ENCODE peak calls at places on chromosomes 3 and 15, in nine cellular contexts. W is DMS 273 treated with DMSO at 0.1 percent for 48 hours, B is B cell, P is activated B cell treated with CpG ODN at 0.5 μM for 24 hours, Y is kidney epithelial cell, E is NCI-H2081, M is NCI-H748 treated with DMSO at 0.1 percent for 48 hours, H is GM13976, X is T-helper 1 cell. I is an unnamed sample.

GRCh38 chr15:77499087-77499765 is 78.5 kb downstream of the HMG20A start:
- DNase-seq in W (no peak), B (no peak), P (no peak), Y (no peak), E (no peak), M (no peak), H (no peak), X (no peak), I (no peak)

GRCh38 chr3:57434041-57434440 is 110.1 kb downstream of the DNAH12 start:
- DNase-seq in W (no peak), B (peak), P (no peak), Y (peak), E (peak), M (peak), H (no peak), X (no peak), I (no peak)

GRCh38 chr15:48391950-48392349 is 60.7 kb downstream of the DUT start:
- DNase-seq in W (no peak), B (no peak), P (no peak), Y (no peak), E (no peak), M (no peak), H (no peak), X (no peak), I (no peak)

GRCh38 chr15:28456476-28457395 is 76.0 kb downstream of the GOLGA8G start:
- DNase-seq in W (no peak), B (no peak), P (no peak), Y (no peak), E (no peak), M (no peak), H (peak), X (peak), I (no peak)

GRCh38 chr3:45981321-45982038 is 14.1 kb downstream of the FYCO1 start:
- DNase-seq in W (no peak), B (no peak), P (no peak), Y (peak), E (no peak), M (no peak), H (no peak), X (no peak), I (no peak)

GRCh38 chr15:90287096-90287495 is 21.6 kb downstream of the NGRN start:
- DNase-seq in W (no peak), B (no peak), P (no peak), Y (no peak), E (no peak), M (no peak), H (no peak), X (no peak), I (no peak)

GRCh38 chr3:169227911-169228310 is 435.6 kb downstream of the MECOM start:
- DNase-seq in W (no peak), B (no peak), P (no peak), Y (no peak), E (no peak), M (no peak), H (no peak), X (no peak), I (no peak)

GRCh38 chr3:90041995-90042394 is 934.6 kb downstream of the EPHA3 start:
- DNase-seq in W (no peak), B (no peak), P (no peak), Y (no peak), E (no peak), M (no peak), H (no peak), X (no peak), I (no peak)

GRCh38 chr15:68373028-68373427 is 58.9 kb downstream of the ITGA11 start:
- DNase-seq in W (no peak), B (no peak), P (no peak), Y (no peak), E (no peak), M (no peak), H (no peak), X (no peak), I (no peak)

GRCh38 chr3:139202226-139202958 is 141.4 kb upstream of the MRPS22 start:
- DNase-seq in W (peak), B (no peak), P (no peak), Y (peak), E (no peak), M (no peak), H (peak), X (no peak), I (peak)

GRCh38 chr3:151766454-151766853 is 32.7 kb downstream of the AADACL2 start:
- DNase-seq in W (no peak), B (no peak), P (no peak), Y (no peak), E (no peak), M (no peak), H (no peak), X (no peak), I (no peak)

GRCh38 chr3:41792806-41793205 is 169.1 kb downstream of the ULK4 start:
- DNase-seq in W (no peak), B (no peak), P (no peak), Y (no peak), E (no peak), M (no peak), H (no peak), X (no peak), I (no peak)

GRCh38 chr3:27746838-27747237 is 24.7 kb upstream of the EOMES start:
- DNase-seq in W (peak), B (no peak), P (no peak), Y (no peak), E (no peak), M (no peak), H (no peak), X (no peak), I (no peak)

GRCh38 chr15:62089616-62090015 is 22.8 kb downstream of the C2CD4A start:
- DNase-seq in W (no peak), B (no peak), P (no peak), Y (no peak), E (peak), M (no peak), H (no peak), X (no peak), I (no peak)

GRCh38 chr15:80399508-80399907 is 4.7 kb upstream of the ARNT2 start:
- DNase-seq in W (no peak), B (no peak), P (no peak), Y (no peak), E (no peak), M (no peak), H (no peak), X (no peak), I (no peak)

GRCh38 chr3:140234256-140234655 is 299.3 kb downstream of the CLSTN2 start:
- DNase-seq in W (no peak), B (no peak), P (no peak), Y (no peak), E (no peak), M (no peak), H (no peak), X (no peak), I (no peak)

GRCh38 chr3:161028485-161029018 is 76.6 kb downstream of the B3GALNT1 start:
- DNase-seq in W (no peak), B (no peak), P (no peak), Y (no peak), E (peak), M (no peak), H (no peak), X (no peak), I (no peak)

GRCh38 chr3:106006001-106006400 is 137.2 kb upstream of the CBLB start:
- DNase-seq in W (no peak), B (no peak), P (no peak), Y (no peak), E (no peak), M (no peak), H (no peak), X (no peak), I (no peak)

GRCh38 chr15:67199881-67200763 is 54.3 kb downstream of the AAGAB start:
- DNase-seq in W (no peak), B (no peak), P (no peak), Y (no peak), E (no peak), M (no peak), H (no peak), X (no peak), I (no peak)

GRCh38 chr15:53836618-53837017 is 77.2 kb upstream of the WDR72 start:
- DNase-seq in W (no peak), B (no peak), P (no peak), Y (no peak), E (no peak), M (no peak), H (no peak), X (no peak), I (no peak)

GRCh38 chr3:185362850-185363661 is at the start of gene MAP3K13:
- DNase-seq in W (peak), B (peak), P (no peak), Y (peak), E (peak), M (peak), H (peak), X (peak), I (no peak)

GRCh38 chr3:188744166-188744565 is 427.6 kb upstream of the TPRG1 start:
- DNase-seq in W (no peak), B (no peak), P (no peak), Y (no peak), E (no peak), M (no peak), H (no peak), X (no peak), I (no peak)

I was measured in NK-92 treated with Interleukin-12 subunit alpha and Interleukin-12 subunit beta, amount 100 ng/mL, for 24 hours.